ENCODE peak calls at places on chromosomes 7 and 10, in ten cellular contexts. Q is CD4-positive, alpha-beta memory T cell; J is CD8-positive, alpha-beta memory T cell; I is sigmoid colon; M is colonic mucosa; X is BE2C; F is CD4-positive, alpha-beta T cell; N is IMR-90; S is adrenal gland; B is endothelial cell of umbilical vein. Z is an unnamed sample.
A peak's percentile ranks its signal among the peaks of the same experiment; 100 is the strongest.

GRCh38 chr7:18663321-18663720 is 167.8 kb downstream of the HDAC9 start:
- DNase-seq in Q (no peak), J (no peak), I (no peak), M (no peak), X (no peak), F (no peak), N (no peak), S (no peak), B (no peak), Z (no peak)

GRCh38 chr7:55344840-55345239 is 20.3 kb upstream of the LANCL2 start:
- DNase-seq in Q (no peak), J (no peak), I (no peak), M (no peak), X (no peak), F (no peak), N (no peak), S (no peak), B (no peak), Z (no peak)

GRCh38 chr7:139570119-139570518 is 46.6 kb downstream of the CLEC2L start:
- DNase-seq in Q (no peak), J (no peak), I (no peak), M (no peak), X (no peak), F (no peak), N (no peak), S (no peak), B (no peak), Z (no peak)

GRCh38 chr10:42962120-42962901 is 114.6 kb upstream of the RET start:
- DNase-seq in Q (no peak), J (no peak), I (peak; percentile 56), M (peak; percentile 15), X (peak; percentile 83), F (no peak), N (no peak), S (peak; percentile 17), B (no peak), Z (no peak)

GRCh38 chr10:86711957-86712708 is 43.8 kb downstream of the LDB3 start:
- DNase-seq in Q (no peak), J (no peak), I (peak; percentile 80), M (no peak), X (peak; percentile 58), F (peak; percentile 24), N (peak; percentile 25), S (no peak), B (no peak), Z (peak; percentile 11)

GRCh38 chr10:91289295-91289694 is 68.8 kb downstream of the PCGF5 start:
- DNase-seq in Q (no peak), J (no peak), I (no peak), M (no peak), X (no peak), F (no peak), N (no peak), S (no peak), B (no peak), Z (no peak)

GRCh38 chr7:77587276-77587675 is 50.2 kb downstream of the PTPN12 start:
- DNase-seq in Q (no peak), J (no peak), I (no peak), M (no peak), X (no peak), F (no peak), N (no peak), S (no peak), B (no peak), Z (no peak)

GRCh38 chr7:94056796-94057207 is 52.6 kb upstream of the BET1 start:
- DNase-seq in Q (no peak), J (no peak), I (no peak), M (no peak), X (no peak), F (no peak), N (peak; percentile 98), S (no peak), B (no peak), Z (no peak)

GRCh38 chr10:93437000-93437945 is 44.9 kb downstream of the MYOF start:
- DNase-seq in Q (no peak), J (no peak), I (peak; percentile 98), M (no peak), X (no peak), F (no peak), N (peak; percentile 99), S (peak; percentile 59), B (peak; percentile 99), Z (no peak)

GRCh38 chr7:14717711-14718304 is 184.7 kb downstream of the DGKB start:
- DNase-seq in Q (no peak), J (no peak), I (no peak), M (no peak), X (no peak), F (no peak), N (peak; percentile 13), S (no peak), B (peak; percentile 48), Z (no peak)

DNA sequence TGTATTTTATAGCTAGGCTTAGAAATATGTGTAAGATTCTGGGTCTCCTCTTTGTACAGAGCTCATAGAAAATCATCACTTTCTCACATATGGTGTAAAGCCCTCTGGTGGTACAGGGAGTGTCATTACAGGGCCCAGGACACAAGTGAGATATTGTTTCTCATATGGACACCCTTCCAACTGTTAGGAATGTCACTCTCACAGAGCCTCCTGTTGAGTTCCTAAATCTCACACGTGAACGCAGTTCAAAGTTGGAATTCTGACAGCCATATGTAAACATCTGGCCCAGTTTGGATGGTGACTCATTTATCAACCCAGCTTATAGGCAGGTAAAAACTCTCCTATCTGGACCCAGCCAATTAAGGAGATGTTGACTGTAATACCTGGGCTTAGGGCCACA is 35.4 kb upstream of the ZNF107 start:
- DNase-seq in Q (no peak), J (no peak), I (no peak), M (no peak), X (peak; percentile 9), F (no peak), N (peak; percentile 15), S (no peak), B (no peak), Z (no peak)
- H3K9me3 ChIP-seq in Q (no peaks in the 10 kb centered on the region), J (no peaks in the 10 kb centered on the region), I (no peaks in the 10 kb centered on the region), M (no peaks in the 10 kb centered on the region), X (no peaks in the 10 kb centered on the region), F (no peaks in the 10 kb centered on the region), N (peaks cover 2% of the 10 kb centered on the region), S (no peaks in the 10 kb centered on the region), B (peaks cover 2% of the 10 kb centered on the region), Z (no peaks in the 10 kb centered on the region)

GRCh38 chr7:158373761-158374545 is 213.7 kb downstream of the PTPRN2 start:
- DNase-seq in Q (no peak), J (no peak), I (peak; percentile 19), M (no peak), X (no peak), F (no peak), N (no peak), S (no peak), B (no peak), Z (no peak)

GRCh38 chr7:158369866-158370265 is 217.8 kb downstream of the PTPRN2 start:
- DNase-seq in Q (no peak), J (no peak), I (peak; percentile 35), M (no peak), X (no peak), F (no peak), N (no peak), S (no peak), B (no peak), Z (no peak)

GRCh38 chr7:158369290-158369689 is 218.3 kb downstream of the PTPRN2 start:
- DNase-seq in Q (no peak), J (no peak), I (peak; percentile 40), M (no peak), X (no peak), F (no peak), N (no peak), S (no peak), B (no peak), Z (no peak)

GRCh38 chr7:158372400-158373302 is 215.0 kb downstream of the PTPRN2 start:
- DNase-seq in Q (no peak), J (no peak), I (no peak), M (no peak), X (no peak), F (no peak), N (no peak), S (no peak), B (no peak), Z (no peak)

DNA sequence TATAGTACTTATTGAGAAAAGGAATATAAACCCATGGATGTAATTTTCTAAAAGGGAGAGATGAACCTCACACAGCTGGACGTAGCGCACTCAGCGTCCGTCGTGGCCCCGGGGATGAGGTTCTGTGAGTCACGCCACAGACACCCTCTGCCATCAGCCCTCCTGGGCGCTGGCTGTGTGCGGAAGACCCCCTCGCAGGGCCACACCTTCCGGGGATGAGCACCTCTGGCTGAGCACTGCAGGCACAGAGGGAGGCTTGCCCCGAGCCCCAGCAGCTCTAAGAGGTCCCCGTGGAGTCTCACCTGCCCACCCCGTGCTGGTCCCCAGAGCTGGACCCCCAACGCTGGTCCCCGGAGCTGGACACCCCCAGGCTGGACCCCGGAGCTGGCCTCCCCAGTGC is 215.8 kb downstream of the PTPRN2 start:
- DNase-seq in Q (no peak), J (no peak), I (peak; percentile 36), M (no peak), X (no peak), F (no peak), N (no peak), S (no peak), B (no peak), Z (no peak)
- H3K9me3 ChIP-seq in Q (no peaks in the 10 kb centered on the region), J (no peaks in the 10 kb centered on the region), I (no peaks in the 10 kb centered on the region), M (no peaks in the 10 kb centered on the region), X (no peaks in the 10 kb centered on the region), F (no peaks in the 10 kb centered on the region), N (peaks cover 41% of the 10 kb centered on the region), S (no peaks in the 10 kb centered on the region), B (peaks cover 5% of the 10 kb centered on the region), Z (no peaks in the 10 kb centered on the region)

GRCh38 chr7:157558516-157558874 is 221.7 kb downstream of the DNAJB6 start:
- DNase-seq in Q (no peak), J (no peak), I (peak; percentile 51), M (no peak), X (no peak), F (no peak), N (no peak), S (no peak), B (no peak), Z (no peak)

GRCh38 chr7:157560710-157561522 is 224.1 kb downstream of the DNAJB6 start:
- DNase-seq in Q (no peak), J (no peak), I (peak; percentile 51), M (no peak), X (no peak), F (no peak), N (no peak), S (no peak), B (no peak), Z (no peak)

GRCh38 chr7:157558875-157559595 is 222.2 kb downstream of the DNAJB6 start:
- DNase-seq in Q (no peak), J (no peak), I (peak; percentile 30), M (no peak), X (no peak), F (no peak), N (no peak), S (no peak), B (no peak), Z (no peak)

GRCh38 chr7:157560258-157560654 is 223.5 kb downstream of the DNAJB6 start:
- DNase-seq in Q (no peak), J (no peak), I (peak; percentile 21), M (no peak), X (no peak), F (no peak), N (no peak), S (no peak), B (no peak), Z (no peak)

GRCh38 chr7:157559596-157560257 is 222.9 kb downstream of the DNAJB6 start:
- DNase-seq in Q (no peak), J (no peak), I (peak; percentile 49), M (no peak), X (no peak), F (no peak), N (no peak), S (no peak), B (no peak), Z (no peak)
- H3K9me3 ChIP-seq in Q (no peaks in the 10 kb centered on the region), J (no peaks in the 10 kb centered on the region), I (no peaks in the 10 kb centered on the region), M (no peaks in the 10 kb centered on the region), X (no peaks in the 10 kb centered on the region), F (no peaks in the 10 kb centered on the region), N (peaks cover 67% of the 10 kb centered on the region), S (no peaks in the 10 kb centered on the region), B (no peaks in the 10 kb centered on the region), Z (no peaks in the 10 kb centered on the region)

GRCh38 chr10:37752309-37752875 is 105.0 kb downstream of the ZNF248 start:
- DNase-seq in Q (no peak), J (no peak), I (no peak), M (no peak), X (no peak), F (no peak), N (no peak), S (no peak), B (no peak), Z (no peak)
- H3K9me3 ChIP-seq in Q (peaks cover 9% of the 10 kb centered on the region), J (peaks cover 4% of the 10 kb centered on the region), I (no peaks in the 10 kb centered on the region), M (no peaks in the 10 kb centered on the region), X (no peaks in the 10 kb centered on the region), F (peaks cover 24% of the 10 kb centered on the region), N (peaks cover 23% of the 10 kb centered on the region), S (no peaks in the 10 kb centered on the region), B (no peaks in the 10 kb centered on the region), Z (peaks cover 3% of the 10 kb centered on the region)

Z was measured in T-helper 17 cell.